ENCODE peak calls at places on chromosome 21, in eight cellular contexts. N is cardiac muscle cell; T is hepatocyte; R is CD8-positive, alpha-beta T cell; Z is heart right ventricle; P is lower lobe of right lung; U is tibial nerve; Y is SK-N-SH. G is an unnamed sample. For H3K36me3, the result is how much of the 10 kb centered on the place peaks cover.

GRCh38 chr21:37917612-37918011 is 1.4 kb upstream of the KCNJ6 start:
- DNase-seq in N (peak), T (no peak), R (no peak), Z (no peak), P (no peak), U (no peak), Y (no peak), G (no peak)

GRCh38 chr21:39327727-39328126 is 14.3 kb upstream of the BRWD1 start:
- DNase-seq in N (no peak), T (no peak), R (no peak), Z (no peak), P (no peak), U (no peak), Y (no peak), G (no peak)

GRCh38 chr21:42092805-42093590 is 21.9 kb downstream of the UMODL1 start:
- DNase-seq in N (no peak), T (no peak), R (no peak), Z (no peak), P (no peak), U (no peak), Y (no peak), G (no peak)

GRCh38 chr21:38273745-38274544 is 17.2 kb downstream of the KCNJ15 start:
- DNase-seq in N (no peak), T (no peak), R (no peak), Z (no peak), P (no peak), U (peak), Y (no peak), G (no peak)

GRCh38 chr21:39000496-39000895 is 182.8 kb downstream of the PSMG1 start:
- DNase-seq in N (peak), T (no peak), R (no peak), Z (peak), P (no peak), U (no peak), Y (no peak), G (no peak)

GRCh38 chr21:42003051-42003461 is 7.1 kb downstream of the ZBTB21 start:
- DNase-seq in N (no peak), T (no peak), R (no peak), Z (no peak), P (no peak), U (no peak), Y (no peak), G (no peak)

GRCh38 chr21:40242586-40242985 is 375.3 kb downstream of the PCP4 start:
- DNase-seq in N (no peak), T (no peak), R (no peak), Z (no peak), P (no peak), U (no peak), Y (no peak), G (no peak)

GRCh38 chr21:38468989-38469388 is 29.3 kb downstream of the ERG start:
- DNase-seq in N (no peak), T (peak), R (no peak), Z (no peak), P (no peak), U (no peak), Y (no peak), G (no peak)

GRCh38 chr21:25283720-25284119 is 323.6 kb downstream of the MRPL39 start:
- DNase-seq in N (peak), T (peak), R (no peak), Z (no peak), P (no peak), U (no peak), Y (no peak), G (no peak)

GRCh38 chr21:33212159-33212851 is 17.4 kb upstream of the IFNAR2 start:
- DNase-seq in N (peak), T (peak), R (no peak), Z (no peak), P (no peak), U (no peak), Y (no peak), G (no peak)

GRCh38 chr21:39114871-39115658 is 68.2 kb downstream of the PSMG1 start:
- DNase-seq in N (peak), T (no peak), R (no peak), Z (no peak), P (no peak), U (no peak), Y (no peak), G (no peak)

GRCh38 chr21:15034126-15034848 is 30.5 kb downstream of the NRIP1 start:
- DNase-seq in N (peak), T (no peak), R (no peak), Z (no peak), P (no peak), U (no peak), Y (no peak), G (no peak)

GRCh38 chr21:37574316-37574715 is 207.7 kb downstream of the DYRK1A start:
- DNase-seq in N (no peak), T (no peak), R (no peak), Z (no peak), P (no peak), U (no peak), Y (no peak), G (no peak)

GRCh38 chr21:41932576-41933258 is 21.1 kb downstream of the C2CD2 start:
- DNase-seq in N (no peak), T (peak), R (no peak), Z (no peak), P (peak), U (no peak), Y (peak), G (no peak)

GRCh38 chr21:35226302-35226701 is 177.2 kb upstream of the RUNX1 start:
- DNase-seq in N (no peak), T (no peak), R (no peak), Z (no peak), P (no peak), U (no peak), Y (no peak), G (peak)

GRCh38 chr21:45136500-45136899 is 62.1 kb downstream of the ADARB1 start:
- DNase-seq in N (no peak), T (no peak), R (no peak), Z (no peak), P (no peak), U (no peak), Y (no peak), G (no peak)

GRCh38 chr21:25103500-25104207 is 503.6 kb downstream of the MRPL39 start:
- DNase-seq in N (no peak), T (no peak), R (no peak), Z (no peak), P (no peak), U (no peak), Y (no peak), G (no peak)

GRCh38 chr21:34221331-34222030 is 142.3 kb upstream of the KCNE2 start:
- DNase-seq in N (no peak), T (no peak), R (no peak), Z (no peak), P (no peak), U (no peak), Y (no peak), G (no peak)

GRCh38 chr21:39456665-39457064 is 4.9 kb downstream of the SH3BGR start:
- DNase-seq in N (no peak), T (no peak), R (no peak), Z (no peak), P (no peak), U (no peak), Y (no peak), G (no peak)

GRCh38 chr21:33314096-33314495 is 10.7 kb upstream of the IFNAR1 start:
- DNase-seq in N (peak), T (no peak), R (no peak), Z (no peak), P (no peak), U (no peak), Y (no peak), G (no peak)

GRCh38 chr21:44487831-44488230 is 32.5 kb downstream of the LRRC3 start:
- DNase-seq in N (no peak), T (peak), R (peak), Z (no peak), P (no peak), U (no peak), Y (no peak), G (peak)

GRCh38 chr21:25895565-25896205 is 160.9 kb downstream of the GABPA start:
- DNase-seq in N (peak), T (no peak), R (no peak), Z (no peak), P (no peak), U (peak), Y (peak), G (no peak)

GRCh38 chr21:14917762-14918161 is 147.0 kb downstream of the NRIP1 start:
- DNase-seq in N (peak), T (no peak), R (no peak), Z (no peak), P (no peak), U (no peak), Y (no peak), G (no peak)

GRCh38 chr21:15592271-15592860 is 137.4 kb upstream of the USP25 start:
- DNase-seq in N (peak), T (peak), R (no peak), Z (no peak), P (no peak), U (peak), Y (peak), G (no peak)

GRCh38 chr21:39852021-39852721 is 15.1 kb upstream of the PCP4 start:
- DNase-seq in N (no peak), T (peak), R (no peak), Z (no peak), P (no peak), U (no peak), Y (no peak), G (no peak)

GRCh38 chr21:33202464-33203363 is 27.0 kb upstream of the IFNAR2 start:
- DNase-seq in N (no peak), T (no peak), R (no peak), Z (no peak), P (no peak), U (no peak), Y (no peak), G (no peak)

GRCh38 chr21:44087426-44088400 is 19.5 kb upstream of the PWP2 start:
- DNase-seq in N (no peak), T (no peak), R (no peak), Z (no peak), P (peak), U (no peak), Y (no peak), G (no peak)

DNA sequence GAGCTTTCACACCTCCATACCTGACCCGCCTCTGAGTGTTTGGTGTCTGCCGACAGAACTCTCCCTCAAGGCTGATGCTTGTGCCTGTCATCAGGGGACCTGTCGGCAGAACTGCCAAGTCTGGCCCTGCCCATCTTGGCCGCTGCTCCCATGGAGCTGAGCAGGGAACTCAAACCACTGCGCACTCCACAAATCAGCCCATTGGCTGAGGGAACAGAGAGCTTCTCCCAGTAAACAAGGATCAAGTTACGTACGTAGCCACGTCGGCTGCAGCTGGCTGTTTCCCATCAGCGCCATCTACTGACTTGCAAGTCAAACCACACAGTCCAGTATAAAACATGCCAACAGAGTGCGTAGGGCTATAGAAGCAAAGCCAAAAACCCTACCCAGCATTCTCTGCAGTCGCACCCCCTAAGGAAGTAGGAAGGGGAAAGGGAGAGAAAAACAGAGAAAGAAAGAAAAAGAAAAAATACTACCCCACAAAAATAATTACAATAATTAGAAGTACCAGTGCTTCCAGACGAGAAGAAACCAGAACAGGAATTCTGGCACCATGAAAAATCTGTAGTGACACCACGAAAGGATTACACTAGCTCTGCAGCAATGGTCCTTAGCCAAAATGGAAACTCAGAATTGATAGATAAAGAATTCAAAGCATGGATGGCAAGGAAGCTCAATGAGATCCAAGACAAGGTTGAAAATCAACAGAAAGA is 13.1 kb downstream of the KRTAP13-1 start:
- DNase-seq in N (peak), T (peak), R (no peak), Z (peak), P (peak), U (no peak), Y (peak), G (no peak)
- TF ChIP-seq CTCF in N (peak), T (peak), R (no peak), Z (no peak), P (peak), U (no peak), Y (peak), G (peak)

GRCh38 chr21:46269466-46269865 is 15.9 kb downstream of the MCM3AP start:
- DNase-seq in N (no peak), T (no peak), R (no peak), Z (no peak), P (no peak), U (no peak), Y (no peak), G (no peak)

GRCh38 chr21:46268371-46268770 is 17.0 kb downstream of the MCM3AP start:
- DNase-seq in N (no peak), T (no peak), R (no peak), Z (no peak), P (no peak), U (no peak), Y (no peak), G (no peak)

GRCh38 chr21:46274797-46275390 is 10.5 kb downstream of the MCM3AP start:
- DNase-seq in N (no peak), T (no peak), R (no peak), Z (no peak), P (no peak), U (no peak), Y (no peak), G (no peak)

GRCh38 chr21:46273341-46273740 is 12.1 kb downstream of the MCM3AP start:
- DNase-seq in N (no peak), T (no peak), R (no peak), Z (no peak), P (no peak), U (no peak), Y (no peak), G (no peak)
- H3K36me3 ChIP-seq in N (half or more), T (under half), R (half or more), Z (under half), P (half or more), U (half or more), Y (half or more), G (half or more)

GRCh38 chr21:27511241-27511640 is 544.4 kb upstream of the ADAMTS5 start:
- DNase-seq in N (no peak), T (no peak), R (no peak), Z (no peak), P (no peak), U (no peak), Y (no peak), G (no peak)

GRCh38 chr21:27502801-27503200 is 535.9 kb upstream of the ADAMTS5 start:
- DNase-seq in N (no peak), T (no peak), R (no peak), Z (no peak), P (no peak), U (no peak), Y (no peak), G (no peak)

GRCh38 chr21:27507695-27508094 is 540.8 kb upstream of the ADAMTS5 start:
- DNase-seq in N (no peak), T (no peak), R (no peak), Z (no peak), P (no peak), U (no peak), Y (no peak), G (no peak)

DNA sequence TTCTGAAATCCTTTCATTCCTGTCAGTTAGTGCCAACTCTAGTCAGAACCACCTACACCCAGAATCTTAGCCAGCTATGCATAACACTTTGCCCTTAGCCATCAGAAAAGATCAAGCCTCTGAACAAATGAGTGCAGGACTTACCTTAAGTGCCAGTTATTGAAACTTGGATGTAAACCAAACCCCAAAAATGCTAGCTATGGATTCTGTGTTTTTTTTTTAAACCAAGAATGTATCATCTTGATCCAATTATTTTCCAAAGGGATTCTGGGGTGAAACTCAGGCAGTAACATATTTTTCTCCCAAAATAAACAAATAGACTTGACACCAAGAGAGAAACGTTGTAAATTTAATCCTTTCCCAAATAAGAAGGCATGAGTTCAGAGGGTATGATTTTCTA is 538.6 kb upstream of the ADAMTS5 start:
- DNase-seq in N (peak), T (no peak), R (no peak), Z (no peak), P (no peak), U (no peak), Y (no peak), G (no peak)
- H3K27ac ChIP-seq in N (no peak), T (no peak), R (no peak), Z (no peak), P (no peak), U (no peak), Y (peak), G (no peak)

GRCh38 chr21:22342855-22343254 is 1344.6 kb downstream of the NCAM2 start:
- DNase-seq in N (no peak), T (no peak), R (no peak), Z (no peak), P (no peak), U (no peak), Y (no peak), G (no peak)

GRCh38 chr21:22346576-22346975 is 1348.4 kb downstream of the NCAM2 start:
- DNase-seq in N (no peak), T (no peak), R (no peak), Z (no peak), P (no peak), U (no peak), Y (peak), G (no peak)

GRCh38 chr21:22343303-22343702 is 1345.1 kb downstream of the NCAM2 start:
- DNase-seq in N (no peak), T (no peak), R (no peak), Z (no peak), P (no peak), U (no peak), Y (no peak), G (no peak)

GRCh38 chr21:22343721-22344120 is 1345.5 kb downstream of the NCAM2 start:
- DNase-seq in N (no peak), T (no peak), R (no peak), Z (no peak), P (no peak), U (no peak), Y (no peak), G (no peak)

GRCh38 chr21:22345624-22346023 is 1347.4 kb downstream of the NCAM2 start:
- DNase-seq in N (no peak), T (no peak), R (no peak), Z (no peak), P (no peak), U (no peak), Y (no peak), G (no peak)
- TF ChIP-seq CTCF in N (no peak), T (no peak), R (no peak), Z (no peak), P (no peak), U (no peak), Y (no peak), G (no peak)